ENCODE peak calls at places on chromosomes 5 and 9, in six cellular contexts. One of them, this sample, is unnamed.
A peak's percentile ranks its signal among the peaks of the same experiment; 100 is the strongest.

GRCh38 chr9:98502976-98503325 is 205.8 kb downstream of the GABBR2 start:
- DNase-seq in T47D: no peak
- DNase-seq in iris pigment epithelial cell: peak; percentile 75
- DNase-seq in body of pancreas: no peak
- DNase-seq in GM12865: no peak
- DNase-seq in A549: peak; percentile 10
- DNase-seq in this sample: peak; percentile 43

GRCh38 chr5:16726538-16726946 is 109.7 kb upstream of the RETREG1 start:
- DNase-seq in A549: no peak
- DNase-seq in iris pigment epithelial cell: peak; percentile 22
- DNase-seq in body of pancreas: no peak
- DNase-seq in GM12865: peak; percentile 43
- DNase-seq in T47D: no peak
- DNase-seq in this sample: no peak

GRCh38 chr5:17182494-17182893 is 34.9 kb upstream of the BASP1 start:
- DNase-seq in A549: no peak
- DNase-seq in body of pancreas: no peak
- DNase-seq in iris pigment epithelial cell: peak; percentile 79
- DNase-seq in GM12865: no peak
- DNase-seq in T47D: no peak
- DNase-seq in this sample: peak; percentile 39

GRCh38 chr5:96743065-96743768 is 64.5 kb downstream of the ERAP1 start:
- DNase-seq in GM12865: no peak
- DNase-seq in A549: no peak
- DNase-seq in iris pigment epithelial cell: peak; percentile 68
- DNase-seq in body of pancreas: no peak
- DNase-seq in T47D: no peak
- DNase-seq in this sample: peak; percentile 47

GRCh38 chr5:160342413-160342941 is 27.9 kb downstream of the C1QTNF2 start:
- DNase-seq in A549: no peak
- DNase-seq in body of pancreas: no peak
- DNase-seq in GM12865: no peak
- DNase-seq in T47D: no peak
- DNase-seq in iris pigment epithelial cell: peak; percentile 47
- DNase-seq in this sample: peak; percentile 2

GRCh38 chr5:64502181-64502580 is 3.6 kb upstream of the RGS7BP start:
- DNase-seq in body of pancreas: no peak
- DNase-seq in A549: no peak
- DNase-seq in GM12865: no peak
- DNase-seq in T47D: no peak
- DNase-seq in iris pigment epithelial cell: peak; percentile 8
- DNase-seq in this sample: peak; percentile 2

GRCh38 chr5:52728201-52728600 is 59.5 kb upstream of the ITGA1 start:
- DNase-seq in A549: no peak
- DNase-seq in T47D: no peak
- DNase-seq in iris pigment epithelial cell: peak; percentile 28
- DNase-seq in body of pancreas: no peak
- DNase-seq in GM12865: no peak
- DNase-seq in this sample: peak; percentile 33

GRCh38 chr5:172943906-172944305 is 15.3 kb upstream of the RPL26L1 start:
- DNase-seq in T47D: no peak
- DNase-seq in body of pancreas: no peak
- DNase-seq in A549: no peak
- DNase-seq in iris pigment epithelial cell: no peak
- DNase-seq in GM12865: no peak
- DNase-seq in this sample: no peak

GRCh38 chr9:87880116-87880515 is 2.6 kb upstream of the SPATA31E1 start:
- DNase-seq in iris pigment epithelial cell: peak; percentile 75
- DNase-seq in A549: no peak
- DNase-seq in body of pancreas: no peak
- DNase-seq in GM12865: no peak
- DNase-seq in T47D: no peak
- DNase-seq in this sample: no peak

This sample was measured in brain microvascular endothelial cell.